ENCODE peak calls at places on chromosome 6, in four cellular contexts. T is GM12878, K is K562, N is H1. Y is an unnamed sample.

GRCh38 chr6:128204621-128205020 is 303.8 kb upstream of the THEMIS start:
- DNase-seq in T (no peak), K (no peak), N (no peak), Y (no peak)

GRCh38 chr6:150596439-150596838 is 3.2 kb upstream of the PLEKHG1 start:
- DNase-seq in T (no peak), K (no peak), N (no peak), Y (no peak)

GRCh38 chr6:16544521-16544920 is 216.7 kb downstream of the ATXN1 start:
- DNase-seq in T (no peak), K (no peak), N (no peak), Y (no peak)

GRCh38 chr6:49736017-49736508 is 8.1 kb downstream of the CRISP3 start:
- DNase-seq in T (no peak), K (peak; percentile 88), N (no peak), Y (no peak)

GRCh38 chr6:112337209-112337638 is 9.9 kb upstream of the RFPL4B start:
- DNase-seq in T (no peak), K (peak; percentile 25), N (peak; percentile 50), Y (peak; percentile 83)

GRCh38 chr6:14023855-14024254 is 93.7 kb upstream of the CD83 start:
- DNase-seq in T (no peak), K (no peak), N (no peak), Y (no peak)

GRCh38 chr6:64680446-64680845 is 1026.6 kb downstream of the EYS start:
- DNase-seq in T (no peak), K (no peak), N (no peak), Y (peak; percentile 0)

GRCh38 chr6:31740397-31741223 is 805 bp downstream of the MSH5 start:
- DNase-seq in T (no peak), K (peak; percentile 67), N (no peak), Y (no peak)

GRCh38 chr6:52254731-52255378 is 10.6 kb upstream of the IL17F start:
- DNase-seq in T (no peak), K (no peak), N (no peak), Y (no peak)

GRCh38 chr6:141552463-141552862 is 580.3 kb upstream of the GJE1 start:
- DNase-seq in T (peak; percentile 34), K (no peak), N (no peak), Y (peak; percentile 86)

GRCh38 chr6:112180095-112180820 is 74.1 kb downstream of the LAMA4 start:
- DNase-seq in T (no peak), K (peak; percentile 44), N (no peak), Y (peak; percentile 92)

GRCh38 chr6:155050311-155050710 is 55.2 kb downstream of the TIAM2 start:
- DNase-seq in T (peak; percentile 27), K (no peak), N (peak; percentile 4), Y (peak; percentile 47)

GRCh38 chr6:151757506-151757955 is 50.0 kb upstream of the ESR1 start:
- DNase-seq in T (peak; percentile 69), K (no peak), N (no peak), Y (no peak)

DNA sequence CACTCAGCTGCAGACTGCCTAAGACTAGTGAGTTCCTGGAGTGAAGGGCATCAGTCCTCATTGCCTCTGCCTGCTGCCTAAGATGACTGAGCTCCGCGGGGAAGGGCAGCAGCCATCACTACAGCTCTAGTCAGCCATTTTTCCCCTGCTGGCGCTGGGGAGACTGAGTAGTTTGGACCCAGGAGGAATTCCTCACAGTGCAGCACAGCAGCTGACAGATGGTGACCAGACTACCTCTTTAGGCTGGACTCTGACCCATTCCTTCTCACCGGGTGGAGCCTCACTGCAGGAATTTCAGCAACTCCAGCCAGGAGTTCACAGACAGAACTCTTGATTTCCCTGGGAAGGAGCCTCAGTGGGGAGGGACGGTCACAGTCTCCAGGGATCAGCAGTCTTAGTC is 492.0 kb upstream of the MMS22L start:
- DNase-seq in T (no peak), K (no peak), N (no peak), Y (no peak)
- TF ChIP-seq CHD1 in T (no peak), K (no peak), N (no peak), Y (no peak)

DNA sequence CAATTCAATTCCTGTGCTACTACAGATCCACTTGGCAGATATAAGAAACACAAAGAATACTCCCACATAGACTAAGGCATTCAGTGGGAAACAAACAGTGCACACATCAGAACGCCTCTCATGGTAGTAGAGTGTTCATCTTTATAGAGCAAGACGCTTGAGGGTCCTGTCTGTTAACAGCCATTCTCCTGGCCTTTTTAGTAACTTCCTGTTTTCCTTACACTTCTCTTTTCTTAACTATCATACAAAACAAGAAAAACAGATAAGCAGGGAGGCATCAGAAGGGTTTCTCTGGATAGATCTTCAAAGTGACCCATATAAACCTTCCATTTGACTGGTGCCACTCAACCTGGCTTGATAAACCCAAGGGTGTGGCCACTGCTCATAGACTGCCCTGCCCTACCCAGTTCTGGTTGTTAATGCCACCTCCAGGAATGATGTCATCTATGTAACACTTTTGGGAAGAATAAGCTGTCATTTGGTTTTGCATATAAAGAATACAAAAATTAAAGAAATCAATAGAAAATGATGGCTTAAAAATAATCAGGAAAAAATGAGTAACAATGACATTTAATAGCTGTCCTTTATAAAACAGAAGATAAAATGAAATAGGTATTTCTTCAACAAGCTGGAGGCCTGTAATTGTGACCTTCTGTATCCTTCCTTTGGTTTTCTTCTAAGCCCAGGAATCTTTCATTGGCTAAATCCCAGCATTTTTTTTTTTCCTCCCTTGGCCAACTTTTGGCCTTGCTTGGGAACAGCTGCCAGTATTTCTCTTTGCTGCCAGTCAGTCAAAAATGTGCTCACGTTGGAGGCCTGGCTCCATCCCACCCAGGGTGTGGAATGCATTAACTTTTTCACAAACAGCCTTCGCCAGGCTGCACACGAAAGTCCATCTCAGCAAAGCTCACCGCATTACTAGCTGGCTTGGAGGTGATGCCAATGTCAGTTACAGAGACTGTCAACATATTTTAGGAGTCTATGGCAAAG is 103.5 kb downstream of the GJA10 start:
- DNase-seq in T (no peak), K (no peak), N (no peak), Y (no peak)
- TF ChIP-seq CHD1 in T (no peak), K (no peak), N (no peak), Y (no peak)

GRCh38 chr6:47245745-47246371 is 63.8 kb downstream of the TNFRSF21 start:
- DNase-seq in T (no peak), K (no peak), N (no peak), Y (no peak)

GRCh38 chr6:47250302-47250701 is 59.4 kb downstream of the TNFRSF21 start:
- DNase-seq in T (no peak), K (no peak), N (no peak), Y (no peak)

GRCh38 chr6:47247227-47247797 is 62.4 kb downstream of the TNFRSF21 start:
- DNase-seq in T (no peak), K (peak; percentile 42), N (no peak), Y (no peak)

GRCh38 chr6:47246556-47246955 is 63.1 kb downstream of the TNFRSF21 start:
- DNase-seq in T (no peak), K (no peak), N (no peak), Y (no peak)

DNA sequence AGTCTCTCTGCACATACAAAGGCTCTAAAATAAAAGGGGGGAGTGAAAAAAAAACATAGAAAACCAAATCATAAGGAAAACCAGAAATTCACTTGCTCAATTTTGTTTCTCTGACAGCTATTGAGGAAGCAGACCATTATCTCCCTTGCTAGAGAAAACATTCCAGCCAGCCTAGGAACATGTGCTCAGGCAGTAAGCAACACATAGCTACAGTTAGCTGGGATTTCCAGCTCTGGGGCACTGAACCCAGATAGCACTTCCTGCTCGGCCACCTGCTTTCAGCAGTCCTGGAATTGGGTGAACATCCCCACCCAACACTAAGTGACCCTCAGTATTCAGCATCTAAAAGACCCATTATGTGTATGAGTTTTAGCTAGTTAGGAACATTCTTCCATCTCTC is 61.3 kb downstream of the TNFRSF21 start:
- DNase-seq in T (no peak), K (no peak), N (no peak), Y (no peak)
- TF ChIP-seq CHD1 in T (no peak), K (no peak), N (no peak), Y (no peak)

DNA sequence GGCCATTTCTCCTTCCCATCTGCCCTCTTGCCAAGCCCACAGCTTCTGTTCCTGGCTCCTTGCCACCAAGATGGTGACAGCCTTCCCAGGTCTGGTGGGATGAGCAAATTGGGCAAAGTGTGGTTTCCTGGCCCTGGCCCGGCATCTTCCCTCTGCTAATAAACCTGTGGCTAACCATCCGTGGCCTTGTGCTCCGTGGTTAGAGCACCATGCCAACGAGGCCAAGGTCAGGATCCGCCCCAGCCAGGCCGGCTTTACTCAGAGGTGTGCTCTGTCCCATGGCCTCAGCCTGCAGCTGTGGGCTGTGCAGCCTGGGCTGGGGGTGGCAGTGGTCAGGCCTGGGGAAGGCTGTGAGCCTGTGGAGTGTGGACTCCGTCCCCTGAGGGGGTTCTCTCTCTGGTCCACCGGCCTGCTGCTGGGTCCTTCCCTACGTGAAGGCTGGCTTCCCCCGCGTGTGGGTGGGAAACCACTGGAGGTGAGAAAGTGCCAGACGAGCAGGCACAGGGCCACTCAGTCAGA is 117.4 kb downstream of the VEGFA start:
- DNase-seq in T (no peak), K (no peak), N (no peak), Y (no peak)
- TF ChIP-seq CHD1 in T (no peak), K (no peak), N (no peak), Y (no peak)